ENCODE peak calls at places on chromosomes 16 and 17, in six cellular contexts. N, R, B, X, D and C are unnamed samples. For H3K4me1, the result is how much of the 10 kb centered on the place peaks cover.

GRCh38 chr16:5007256-5007655 is 26.5 kb downstream of the NAGPA start:
- DNase-seq in D (no peak), R (no peak), N (peak), B (no peak), X (no peak), C (no peak)

GRCh38 chr17:76267051-76267576 is 2.0 kb downstream of the UBALD2 start:
- DNase-seq in D (no peak), R (no peak), X (no peak), N (peak), B (no peak), C (no peak)

GRCh38 chr16:23434380-23434779 is 18.6 kb downstream of the COG7 start:
- DNase-seq in R (peak), N (no peak), D (peak), X (peak), B (peak), C (peak)

GRCh38 chr17:55421179-55421934 is at the start of gene MMD:
- DNase-seq in R (no peak), X (peak), D (no peak), N (peak), B (no peak), C (no peak)

GRCh38 chr16:15650698-15651161 is 685 bp downstream of the NDE1 start:
- DNase-seq in N (peak), X (peak), R (no peak), D (peak), B (peak), C (peak)

GRCh38 chr16:19379838-19380237 is 37.8 kb upstream of the TMC5 start:
- DNase-seq in B (no peak), R (no peak), X (no peak), N (no peak), D (no peak), C (no peak)

GRCh38 chr16:75108792-75109731 is 7.5 kb downstream of the LDHD start:
- DNase-seq in N (peak), D (peak), R (no peak), B (peak), X (peak), C (peak)

GRCh38 chr17:6924121-6924676 is 71.7 kb upstream of the ALOX12 start:
- DNase-seq in R (no peak), X (peak), B (no peak), D (no peak), N (no peak), C (no peak)

GRCh38 chr16:70777496-70777895 is 23.5 kb downstream of the VAC14 start:
- DNase-seq in X (no peak), B (no peak), D (no peak), N (peak), R (no peak), C (no peak)

GRCh38 chr17:2335726-2336214 is 487 bp downstream of the TSR1 start:
- DNase-seq in X (peak), D (peak), N (no peak), B (no peak), R (no peak), C (peak)

GRCh38 chr17:19457046-19457445 is 46.0 kb downstream of the RNF112 start:
- DNase-seq in R (no peak), X (no peak), N (no peak), B (no peak), D (no peak), C (peak)

GRCh38 chr17:69269174-69269998 is 40.8 kb upstream of the ABCA10 start:
- DNase-seq in R (peak), D (peak), X (peak), N (no peak), B (peak), C (no peak)

GRCh38 chr17:36640346-36640745 is 39.0 kb downstream of the MRM1 start:
- DNase-seq in X (no peak), B (no peak), N (no peak), R (no peak), D (no peak), C (no peak)

GRCh38 chr16:50273382-50273690 is 7.0 kb downstream of the ADCY7 start:
- DNase-seq in N (no peak), B (no peak), D (no peak), R (no peak), X (no peak), C (no peak)

GRCh38 chr17:78124081-78124835 is 4.3 kb downstream of the TMC6 start:
- DNase-seq in R (no peak), D (no peak), X (no peak), B (no peak), N (peak), C (no peak)
- H3K4me3 ChIP-seq in R (no peak), D (no peak), X (no peak), B (no peak), N (no peak), C (no peak)

DNA sequence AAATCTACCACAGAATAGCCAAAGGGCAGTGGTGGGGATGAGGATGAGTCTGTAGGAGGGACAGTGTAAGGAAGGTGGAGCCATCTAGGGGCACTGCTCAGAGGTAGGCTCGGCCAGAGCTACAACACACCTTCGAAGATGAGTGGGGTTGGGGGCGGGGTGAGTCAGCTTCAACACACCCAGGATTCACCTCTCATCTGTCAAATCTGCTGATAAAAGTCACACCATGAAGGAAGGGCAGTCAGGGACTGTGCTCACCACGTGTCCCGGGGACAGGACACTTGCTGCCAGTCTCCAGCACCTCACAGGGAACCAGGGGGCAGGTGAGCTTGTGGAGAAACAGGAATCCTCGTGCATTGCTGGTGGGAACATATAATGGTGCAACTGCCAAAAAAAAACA is 133.3 kb downstream of the ANKRD11 start:
- DNase-seq in X (no peak), D (no peak), N (peak), R (peak), B (no peak), C (peak)
- H3K4me1 ChIP-seq in X (under half), D (under half), N (under half), R (half or more), B (under half), C (under half)

GRCh38 chr17:38605852-38606645 is at the start of gene SRCIN1:
- DNase-seq in N (no peak), B (peak), R (peak), D (no peak), X (peak), C (peak)
- H3K9ac ChIP-seq in N (no peak), B (no peak), R (peak), D (no peak), X (no peak), C (peak)

GRCh38 chr17:3762922-3763776 is 37.8 kb downstream of the ITGAE start:
- DNase-seq in X (no peak), B (no peak), D (no peak), N (peak), R (no peak), C (no peak)

GRCh38 chr17:3761061-3761917 is 37.6 kb downstream of the HASPIN start:
- DNase-seq in R (no peak), D (no peak), X (peak), N (peak), B (no peak), C (no peak)

GRCh38 chr17:3765981-3766380 is 35.0 kb downstream of the ITGAE start:
- DNase-seq in R (no peak), B (no peak), N (peak), X (no peak), D (no peak), C (no peak)

GRCh38 chr17:3761918-3762380 is 38.2 kb downstream of the HASPIN start:
- DNase-seq in B (no peak), N (no peak), D (no peak), R (no peak), X (no peak), C (peak)

GRCh38 chr17:3763777-3764170 is 37.2 kb downstream of the ITGAE start:
- DNase-seq in N (peak), D (no peak), X (no peak), R (no peak), B (no peak), C (no peak)
- H3K4me3 ChIP-seq in N (no peak), D (no peak), X (no peak), R (no peak), B (no peak), C (no peak)

DNA sequence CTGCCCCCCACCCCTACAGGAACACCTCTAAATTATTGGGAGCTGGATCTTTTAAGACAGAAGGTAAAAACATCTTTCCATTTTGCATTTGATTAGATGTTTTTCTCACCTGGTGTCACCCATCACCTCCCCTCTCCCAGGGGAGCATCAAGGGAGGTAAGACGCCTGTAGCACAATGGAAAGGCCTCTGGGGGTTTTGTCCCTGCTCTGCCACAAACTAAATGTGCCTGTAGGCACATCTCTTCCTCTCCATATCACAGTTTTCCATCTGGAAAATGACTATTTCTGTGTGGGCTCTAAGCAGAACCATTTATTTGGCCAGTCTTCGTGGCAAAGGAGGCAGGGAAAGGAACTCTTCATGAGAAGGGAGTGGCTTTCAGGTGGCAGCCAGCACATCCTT is 76.6 kb downstream of the GNAO1 start:
- DNase-seq in B (no peak), N (no peak), X (no peak), R (no peak), D (no peak), C (no peak)
- H3K4me1 ChIP-seq in B (under half), N (under half), X (under half), R (under half), D (under half), C (under half)